ENCODE peak calls at places on chromosomes 1 and 21, in five cellular contexts. O is neural crest cell; G is lung microvascular endothelial cell; M is NAMALWA; X is activated CD8-positive, alpha-beta memory T cell treated with anti-CD3 and anti-CD28 coated beads, Interleukin-2, amount 50 U/mL, for 48 hours. J is an unnamed sample.
A peak's percentile ranks its signal among the peaks of the same experiment; 100 is the strongest.

GRCh38 chr1:10779201-10779600 is 17.2 kb downstream of the CASZ1 start:
- DNase-seq in M (no peak), O (no peak), X (no peak), G (no peak), J (no peak)

GRCh38 chr1:26950602-26951001 is 9.7 kb downstream of the KDF1 start:
- DNase-seq in O (no peak), G (no peak), M (no peak), X (no peak), J (no peak)

GRCh38 chr21:37987668-37988067 is 71.4 kb upstream of the KCNJ6 start:
- DNase-seq in O (no peak), M (no peak), G (no peak), X (no peak), J (no peak)

GRCh38 chr21:36615274-36615964 is 83.5 kb upstream of the SIM2 start:
- DNase-seq in O (no peak), G (no peak), M (peak; percentile 33), X (no peak), J (no peak)

GRCh38 chr1:61081637-61082335 is 575 bp upstream of the NFIA start:
- DNase-seq in M (peak; percentile 94), X (peak; percentile 76), O (no peak), G (peak; percentile 69), J (no peak)

GRCh38 chr1:34984435-34985062 is 598 bp downstream of the TMEM35B start:
- DNase-seq in X (no peak), M (peak; percentile 22), O (no peak), G (peak; percentile 48), J (no peak)

GRCh38 chr1:3478187-3478586 is 23.7 kb downstream of the ARHGEF16 start:
- DNase-seq in M (no peak), O (no peak), G (no peak), X (no peak), J (no peak)

GRCh38 chr1:183604811-183605210 is 14.6 kb upstream of the NCF2 start:
- DNase-seq in X (no peak), M (no peak), G (no peak), O (no peak), J (no peak)

GRCh38 chr1:117638759-117639158 is 32.9 kb downstream of the TENT5C start:
- DNase-seq in O (no peak), G (no peak), X (peak; percentile 44), M (peak; percentile 6), J (no peak)

GRCh38 chr1:91916811-91917460 is 31.0 kb upstream of the TGFBR3 start:
- DNase-seq in O (no peak), G (no peak), M (no peak), X (peak; percentile 10), J (no peak)

GRCh38 chr1:163399976-163400375 is 78.2 kb downstream of the NUF2 start:
- DNase-seq in X (no peak), O (no peak), M (no peak), G (no peak), J (no peak)

J was measured in osteocyte.